ENCODE peak calls at places on chromosomes 7 and 10, in five cellular contexts. One of them, this sample, is unnamed.
A peak's percentile ranks its signal among the peaks of the same experiment; 100 is the strongest.

GRCh38 chr10:132981173-132981555 is 38.8 kb upstream of the CFAP46 start:
- DNase-seq in LoVo: no peak
- DNase-seq in MM.1S: no peak
- DNase-seq in HTR-8/SVneo: no peak
- DNase-seq in effector memory CD8-positive, alpha-beta T cell: no peak
- DNase-seq in this sample: no peak

GRCh38 chr7:97847791-97848190 is 24.4 kb downstream of the ASNS start:
- DNase-seq in LoVo: no peak
- DNase-seq in MM.1S: peak; percentile 19
- DNase-seq in HTR-8/SVneo: no peak
- DNase-seq in effector memory CD8-positive, alpha-beta T cell: no peak
- DNase-seq in this sample: peak; percentile 11

GRCh38 chr10:8078027-8078426 is 23.5 kb downstream of the GATA3 start:
- DNase-seq in LoVo: no peak
- DNase-seq in MM.1S: no peak
- DNase-seq in HTR-8/SVneo: no peak
- DNase-seq in effector memory CD8-positive, alpha-beta T cell: no peak
- DNase-seq in this sample: no peak

GRCh38 chr7:80014507-80014906 is 120.1 kb upstream of the GNAI1 start:
- DNase-seq in LoVo: peak; percentile 54
- DNase-seq in MM.1S: peak; percentile 66
- DNase-seq in HTR-8/SVneo: no peak
- DNase-seq in effector memory CD8-positive, alpha-beta T cell: no peak
- DNase-seq in this sample: no peak

GRCh38 chr10:124645496-124646095 is 98.6 kb downstream of the FAM53B start:
- DNase-seq in LoVo: no peak
- DNase-seq in MM.1S: no peak
- DNase-seq in HTR-8/SVneo: no peak
- DNase-seq in effector memory CD8-positive, alpha-beta T cell: no peak
- DNase-seq in this sample: no peak

GRCh38 chr7:150962743-150963399 is 15.2 kb downstream of the KCNH2 start:
- DNase-seq in LoVo: no peak
- DNase-seq in MM.1S: peak; percentile 41
- DNase-seq in HTR-8/SVneo: peak; percentile 60
- DNase-seq in effector memory CD8-positive, alpha-beta T cell: peak; percentile 47
- DNase-seq in this sample: peak; percentile 66

GRCh38 chr10:28686835-28687682 is 9.7 kb downstream of the BAMBI start:
- DNase-seq in LoVo: no peak
- DNase-seq in MM.1S: no peak
- DNase-seq in HTR-8/SVneo: no peak
- DNase-seq in effector memory CD8-positive, alpha-beta T cell: no peak
- DNase-seq in this sample: no peak

GRCh38 chr10:123642293-123642692 is 23.9 kb upstream of the GPR26 start:
- DNase-seq in LoVo: no peak
- DNase-seq in MM.1S: no peak
- DNase-seq in HTR-8/SVneo: no peak
- DNase-seq in effector memory CD8-positive, alpha-beta T cell: no peak
- DNase-seq in this sample: no peak

GRCh38 chr7:38312776-38313175 is 39.3 kb upstream of the TARP start:
- DNase-seq in LoVo: no peak
- DNase-seq in MM.1S: no peak
- DNase-seq in HTR-8/SVneo: no peak
- DNase-seq in effector memory CD8-positive, alpha-beta T cell: no peak
- DNase-seq in this sample: peak; percentile 81

GRCh38 chr7:517848-518629 is 1.6 kb downstream of the PDGFA start:
- DNase-seq in LoVo: peak; percentile 49
- DNase-seq in MM.1S: no peak
- DNase-seq in HTR-8/SVneo: no peak
- DNase-seq in effector memory CD8-positive, alpha-beta T cell: no peak
- DNase-seq in this sample: no peak

GRCh38 chr10:49419005-49419404 is 23.1 kb upstream of the DRGX start:
- DNase-seq in LoVo: peak; percentile 78
- DNase-seq in MM.1S: no peak
- DNase-seq in HTR-8/SVneo: no peak
- DNase-seq in effector memory CD8-positive, alpha-beta T cell: no peak
- DNase-seq in this sample: no peak

GRCh38 chr7:48171190-48171589 is at the start of gene ABCA13:
- DNase-seq in LoVo: no peak
- DNase-seq in MM.1S: no peak
- DNase-seq in HTR-8/SVneo: no peak
- DNase-seq in effector memory CD8-positive, alpha-beta T cell: no peak
- DNase-seq in this sample: peak; percentile 50

GRCh38 chr7:74092964-74093339 is 9.3 kb downstream of the LIMK1 start:
- DNase-seq in LoVo: no peak
- DNase-seq in MM.1S: no peak
- DNase-seq in HTR-8/SVneo: no peak
- DNase-seq in effector memory CD8-positive, alpha-beta T cell: no peak
- DNase-seq in this sample: peak; percentile 38

GRCh38 chr10:71656220-71656619 is 63.4 kb downstream of the C10orf105 start:
- DNase-seq in LoVo: no peak
- DNase-seq in MM.1S: no peak
- DNase-seq in HTR-8/SVneo: no peak
- DNase-seq in effector memory CD8-positive, alpha-beta T cell: no peak
- DNase-seq in this sample: no peak

GRCh38 chr7:93310346-93310745 is 78.2 kb downstream of the VPS50 start:
- DNase-seq in LoVo: no peak
- DNase-seq in MM.1S: no peak
- DNase-seq in HTR-8/SVneo: no peak
- DNase-seq in effector memory CD8-positive, alpha-beta T cell: no peak
- DNase-seq in this sample: no peak

GRCh38 chr7:87833130-87833529 is 43.0 kb downstream of the SLC25A40 start:
- DNase-seq in LoVo: no peak
- DNase-seq in MM.1S: no peak
- DNase-seq in HTR-8/SVneo: no peak
- DNase-seq in effector memory CD8-positive, alpha-beta T cell: no peak
- DNase-seq in this sample: no peak

GRCh38 chr10:12526311-12526710 is 177.0 kb downstream of the CAMK1D start:
- DNase-seq in LoVo: no peak
- DNase-seq in MM.1S: no peak
- DNase-seq in HTR-8/SVneo: no peak
- DNase-seq in effector memory CD8-positive, alpha-beta T cell: no peak
- DNase-seq in this sample: no peak

GRCh38 chr10:73940634-73941221 is 29.8 kb downstream of the PLAU start:
- DNase-seq in LoVo: peak; percentile 82
- DNase-seq in MM.1S: peak; percentile 69
- DNase-seq in HTR-8/SVneo: peak; percentile 79
- DNase-seq in effector memory CD8-positive, alpha-beta T cell: peak; percentile 89
- DNase-seq in this sample: no peak